ENCODE peak calls at places on chromosome 7, in five cellular contexts. L, W, A, X and Z are unnamed samples.

GRCh38 chr7:84744388-84744787 is 442.5 kb downstream of the SEMA3D start:
- DNase-seq in L (no peak), W (no peak), A (no peak), X (no peak), Z (no peak)

GRCh38 chr7:36723951-36724664 is at the start of gene AOAH:
- DNase-seq in L (no peak), W (peak; percentile 56), A (peak; percentile 86), X (peak; percentile 68), Z (no peak)

GRCh38 chr7:139776486-139777303 is 1.1 kb downstream of the HIPK2 start:
- DNase-seq in L (peak; percentile 40), W (peak; percentile 3), A (peak; percentile 31), X (peak; percentile 36), Z (no peak)

GRCh38 chr7:98221611-98222532 is 10.6 kb downstream of the BHLHA15 start:
- DNase-seq in L (no peak), W (no peak), A (no peak), X (no peak), Z (no peak)

GRCh38 chr7:121204537-121204936 is 124.3 kb upstream of the WNT16 start:
- DNase-seq in L (peak; percentile 12), W (no peak), A (no peak), X (no peak), Z (no peak)

GRCh38 chr7:31052841-31053601 is 913 bp downstream of the ADCYAP1R1 start:
- DNase-seq in L (no peak), W (no peak), A (no peak), X (no peak), Z (no peak)

GRCh38 chr7:73683916-73684693 is 708 bp downstream of the BUD23 start:
- DNase-seq in L (peak; percentile 20), W (no peak), A (no peak), X (no peak), Z (peak; percentile 5)

GRCh38 chr7:26170663-26171062 is 18.7 kb downstream of the NFE2L3 start:
- DNase-seq in L (no peak), W (no peak), A (no peak), X (no peak), Z (no peak)

GRCh38 chr7:18754766-18755165 is 259.2 kb downstream of the HDAC9 start:
- DNase-seq in L (peak; percentile 73), W (no peak), A (no peak), X (no peak), Z (peak; percentile 46)

GRCh38 chr7:3910041-3910440 is 609.0 kb downstream of the SDK1 start:
- DNase-seq in L (no peak), W (no peak), A (no peak), X (no peak), Z (no peak)

GRCh38 chr7:139488810-139489209 is 5.3 kb upstream of the KLRG2 start:
- DNase-seq in L (no peak), W (no peak), A (no peak), X (no peak), Z (no peak)

GRCh38 chr7:106166651-106167342 is 54.7 kb upstream of the SYPL1 start:
- DNase-seq in L (peak; percentile 87), W (peak; percentile 12), A (peak; percentile 45), X (peak; percentile 38), Z (peak; percentile 40)

GRCh38 chr7:158550886-158551452 is 36.7 kb downstream of the PTPRN2 start:
- DNase-seq in L (no peak), W (no peak), A (no peak), X (no peak), Z (no peak)

GRCh38 chr7:40221836-40222235 is 87.0 kb downstream of the SUGCT start:
- DNase-seq in L (peak; percentile 99), W (no peak), A (no peak), X (no peak), Z (peak; percentile 78)

GRCh38 chr7:144738708-144739314 is 97.0 kb downstream of the TPK1 start:
- DNase-seq in L (peak; percentile 46), W (no peak), A (peak; percentile 34), X (no peak), Z (peak; percentile 9)

GRCh38 chr7:46939558-46939957 is 642.4 kb downstream of the TNS3 start:
- DNase-seq in L (no peak), W (no peak), A (no peak), X (no peak), Z (no peak)

GRCh38 chr7:894927-895450 is 18.6 kb downstream of the GET4 start:
- DNase-seq in L (no peak), W (no peak), A (no peak), X (no peak), Z (no peak)

GRCh38 chr7:18265611-18266281 is 229.8 kb upstream of the HDAC9 start:
- DNase-seq in L (no peak), W (no peak), A (no peak), X (no peak), Z (no peak)

GRCh38 chr7:463362-464176 is 56.1 kb downstream of the PDGFA start:
- DNase-seq in L (no peak), W (no peak), A (no peak), X (no peak), Z (no peak)